ENCODE peak calls at places on chromosomes 12 and 14, in six cellular contexts. One of them, this sample, is unnamed.

GRCh38 chr14:31572955-31573354 is 11.8 kb downstream of the NUBPL start:
- DNase-seq in stimulated activated CD4-positive, alpha-beta T cell treated with anti-CD3 and anti-CD28 coated beads, TNF-alpha, amount 100 ng/mL, for 4 hours: no peak
- DNase-seq in adipocyte: no peak
- DNase-seq in ELR: peak
- DNase-seq in GM12891: no peak
- DNase-seq in renal cortical epithelial cell: no peak
- DNase-seq in this sample: no peak

GRCh38 chr14:81303258-81303935 is 82.6 kb upstream of the GTF2A1 start:
- DNase-seq in stimulated activated CD4-positive, alpha-beta T cell treated with anti-CD3 and anti-CD28 coated beads, TNF-alpha, amount 100 ng/mL, for 4 hours: no peak
- DNase-seq in adipocyte: no peak
- DNase-seq in ELR: no peak
- DNase-seq in GM12891: no peak
- DNase-seq in renal cortical epithelial cell: peak
- DNase-seq in this sample: no peak

GRCh38 chr14:60777856-60778578 is 43.5 kb downstream of the MNAT1 start:
- DNase-seq in stimulated activated CD4-positive, alpha-beta T cell treated with anti-CD3 and anti-CD28 coated beads, TNF-alpha, amount 100 ng/mL, for 4 hours: no peak
- DNase-seq in adipocyte: peak
- DNase-seq in ELR: peak
- DNase-seq in GM12891: no peak
- DNase-seq in renal cortical epithelial cell: peak
- DNase-seq in this sample: no peak

GRCh38 chr14:85532981-85533820 is 3.3 kb downstream of the FLRT2 start:
- DNase-seq in stimulated activated CD4-positive, alpha-beta T cell treated with anti-CD3 and anti-CD28 coated beads, TNF-alpha, amount 100 ng/mL, for 4 hours: no peak
- DNase-seq in adipocyte: peak
- DNase-seq in ELR: peak
- DNase-seq in GM12891: no peak
- DNase-seq in renal cortical epithelial cell: no peak
- DNase-seq in this sample: peak

GRCh38 chr14:97217094-97217885 is 420.1 kb downstream of the VRK1 start:
- DNase-seq in stimulated activated CD4-positive, alpha-beta T cell treated with anti-CD3 and anti-CD28 coated beads, TNF-alpha, amount 100 ng/mL, for 4 hours: no peak
- DNase-seq in adipocyte: no peak
- DNase-seq in ELR: no peak
- DNase-seq in GM12891: no peak
- DNase-seq in renal cortical epithelial cell: no peak
- DNase-seq in this sample: no peak

GRCh38 chr12:50201987-50202521 is 34.9 kb upstream of the CERS5 start:
- DNase-seq in stimulated activated CD4-positive, alpha-beta T cell treated with anti-CD3 and anti-CD28 coated beads, TNF-alpha, amount 100 ng/mL, for 4 hours: no peak
- DNase-seq in adipocyte: peak
- DNase-seq in ELR: peak
- DNase-seq in GM12891: no peak
- DNase-seq in renal cortical epithelial cell: peak
- DNase-seq in this sample: no peak

GRCh38 chr12:77609016-77609415 is 221.7 kb upstream of the NAV3 start:
- DNase-seq in stimulated activated CD4-positive, alpha-beta T cell treated with anti-CD3 and anti-CD28 coated beads, TNF-alpha, amount 100 ng/mL, for 4 hours: no peak
- DNase-seq in adipocyte: peak
- DNase-seq in ELR: no peak
- DNase-seq in GM12891: no peak
- DNase-seq in renal cortical epithelial cell: no peak
- DNase-seq in this sample: no peak

GRCh38 chr14:32939254-32940065 is 781 bp downstream of the NPAS3 start:
- DNase-seq in stimulated activated CD4-positive, alpha-beta T cell treated with anti-CD3 and anti-CD28 coated beads, TNF-alpha, amount 100 ng/mL, for 4 hours: no peak
- DNase-seq in adipocyte: peak
- DNase-seq in ELR: peak
- DNase-seq in GM12891: no peak
- DNase-seq in renal cortical epithelial cell: peak
- DNase-seq in this sample: peak

GRCh38 chr12:67141405-67142018 is 127.6 kb upstream of the CAND1 start:
- DNase-seq in stimulated activated CD4-positive, alpha-beta T cell treated with anti-CD3 and anti-CD28 coated beads, TNF-alpha, amount 100 ng/mL, for 4 hours: no peak
- DNase-seq in adipocyte: no peak
- DNase-seq in ELR: no peak
- DNase-seq in GM12891: no peak
- DNase-seq in renal cortical epithelial cell: no peak
- DNase-seq in this sample: no peak

GRCh38 chr12:19026637-19027508 is 102.7 kb upstream of the PLEKHA5 start:
- DNase-seq in stimulated activated CD4-positive, alpha-beta T cell treated with anti-CD3 and anti-CD28 coated beads, TNF-alpha, amount 100 ng/mL, for 4 hours: no peak
- DNase-seq in adipocyte: no peak
- DNase-seq in ELR: no peak
- DNase-seq in GM12891: no peak
- DNase-seq in renal cortical epithelial cell: no peak
- DNase-seq in this sample: no peak

GRCh38 chr12:108117163-108117849 is 11.8 kb upstream of the WSCD2 start:
- DNase-seq in stimulated activated CD4-positive, alpha-beta T cell treated with anti-CD3 and anti-CD28 coated beads, TNF-alpha, amount 100 ng/mL, for 4 hours: no peak
- DNase-seq in adipocyte: no peak
- DNase-seq in ELR: no peak
- DNase-seq in GM12891: no peak
- DNase-seq in renal cortical epithelial cell: no peak
- DNase-seq in this sample: no peak

GRCh38 chr12:56521590-56522371 is at the start of gene RBMS2:
- DNase-seq in stimulated activated CD4-positive, alpha-beta T cell treated with anti-CD3 and anti-CD28 coated beads, TNF-alpha, amount 100 ng/mL, for 4 hours: no peak
- DNase-seq in adipocyte: peak
- DNase-seq in ELR: peak
- DNase-seq in GM12891: peak
- DNase-seq in renal cortical epithelial cell: peak
- DNase-seq in this sample: peak

GRCh38 chr12:58745348-58746125 is 174.8 kb downstream of the LRIG3 start:
- DNase-seq in stimulated activated CD4-positive, alpha-beta T cell treated with anti-CD3 and anti-CD28 coated beads, TNF-alpha, amount 100 ng/mL, for 4 hours: no peak
- DNase-seq in adipocyte: no peak
- DNase-seq in ELR: no peak
- DNase-seq in GM12891: no peak
- DNase-seq in renal cortical epithelial cell: no peak
- DNase-seq in this sample: no peak

GRCh38 chr12:123485756-123486155 is 27.8 kb downstream of the SNRNP35 start:
- DNase-seq in stimulated activated CD4-positive, alpha-beta T cell treated with anti-CD3 and anti-CD28 coated beads, TNF-alpha, amount 100 ng/mL, for 4 hours: no peak
- DNase-seq in adipocyte: no peak
- DNase-seq in ELR: no peak
- DNase-seq in GM12891: no peak
- DNase-seq in renal cortical epithelial cell: no peak
- DNase-seq in this sample: no peak

GRCh38 chr14:60051690-60052324 is 39.9 kb upstream of the PCNX4 start:
- DNase-seq in stimulated activated CD4-positive, alpha-beta T cell treated with anti-CD3 and anti-CD28 coated beads, TNF-alpha, amount 100 ng/mL, for 4 hours: no peak
- DNase-seq in adipocyte: peak
- DNase-seq in ELR: no peak
- DNase-seq in GM12891: no peak
- DNase-seq in renal cortical epithelial cell: no peak
- DNase-seq in this sample: no peak

GRCh38 chr14:52307870-52308269 is 6.2 kb upstream of the PTGER2 start:
- DNase-seq in stimulated activated CD4-positive, alpha-beta T cell treated with anti-CD3 and anti-CD28 coated beads, TNF-alpha, amount 100 ng/mL, for 4 hours: no peak
- DNase-seq in adipocyte: no peak
- DNase-seq in ELR: no peak
- DNase-seq in GM12891: no peak
- DNase-seq in renal cortical epithelial cell: no peak
- DNase-seq in this sample: no peak

GRCh38 chr12:62924084-62924483 is 10.9 kb downstream of the PPM1H start:
- DNase-seq in stimulated activated CD4-positive, alpha-beta T cell treated with anti-CD3 and anti-CD28 coated beads, TNF-alpha, amount 100 ng/mL, for 4 hours: no peak
- DNase-seq in adipocyte: no peak
- DNase-seq in ELR: no peak
- DNase-seq in GM12891: no peak
- DNase-seq in renal cortical epithelial cell: no peak
- DNase-seq in this sample: no peak

GRCh38 chr14:90024910-90025309 is 36.9 kb upstream of the KCNK13 start:
- DNase-seq in stimulated activated CD4-positive, alpha-beta T cell treated with anti-CD3 and anti-CD28 coated beads, TNF-alpha, amount 100 ng/mL, for 4 hours: no peak
- DNase-seq in adipocyte: no peak
- DNase-seq in ELR: no peak
- DNase-seq in GM12891: no peak
- DNase-seq in renal cortical epithelial cell: no peak
- DNase-seq in this sample: no peak

GRCh38 chr14:56331815-56332214 is 213.6 kb downstream of the PELI2 start:
- DNase-seq in stimulated activated CD4-positive, alpha-beta T cell treated with anti-CD3 and anti-CD28 coated beads, TNF-alpha, amount 100 ng/mL, for 4 hours: no peak
- DNase-seq in adipocyte: no peak
- DNase-seq in ELR: no peak
- DNase-seq in GM12891: no peak
- DNase-seq in renal cortical epithelial cell: no peak
- DNase-seq in this sample: no peak

GRCh38 chr14:60753264-60754126 is 18.9 kb downstream of the MNAT1 start:
- DNase-seq in stimulated activated CD4-positive, alpha-beta T cell treated with anti-CD3 and anti-CD28 coated beads, TNF-alpha, amount 100 ng/mL, for 4 hours: no peak
- DNase-seq in adipocyte: no peak
- DNase-seq in ELR: no peak
- DNase-seq in GM12891: peak
- DNase-seq in renal cortical epithelial cell: peak
- DNase-seq in this sample: no peak

GRCh38 chr12:16609140-16609539 is 3.2 kb upstream of the LMO3 start:
- DNase-seq in stimulated activated CD4-positive, alpha-beta T cell treated with anti-CD3 and anti-CD28 coated beads, TNF-alpha, amount 100 ng/mL, for 4 hours: no peak
- DNase-seq in adipocyte: no peak
- DNase-seq in ELR: peak
- DNase-seq in GM12891: no peak
- DNase-seq in renal cortical epithelial cell: no peak
- DNase-seq in this sample: no peak

GRCh38 chr12:64691793-64692583 is 67.2 kb downstream of the GNS start:
- DNase-seq in stimulated activated CD4-positive, alpha-beta T cell treated with anti-CD3 and anti-CD28 coated beads, TNF-alpha, amount 100 ng/mL, for 4 hours: no peak
- DNase-seq in adipocyte: peak
- DNase-seq in ELR: no peak
- DNase-seq in GM12891: no peak
- DNase-seq in renal cortical epithelial cell: no peak
- DNase-seq in this sample: no peak

GRCh38 chr14:28101992-28102391 is 664.6 kb upstream of the FOXG1 start:
- DNase-seq in stimulated activated CD4-positive, alpha-beta T cell treated with anti-CD3 and anti-CD28 coated beads, TNF-alpha, amount 100 ng/mL, for 4 hours: no peak
- DNase-seq in adipocyte: no peak
- DNase-seq in ELR: no peak
- DNase-seq in GM12891: no peak
- DNase-seq in renal cortical epithelial cell: no peak
- DNase-seq in this sample: no peak

GRCh38 chr12:124898200-124898950 is 16.1 kb downstream of the UBC start:
- DNase-seq in stimulated activated CD4-positive, alpha-beta T cell treated with anti-CD3 and anti-CD28 coated beads, TNF-alpha, amount 100 ng/mL, for 4 hours: no peak
- DNase-seq in adipocyte: no peak
- DNase-seq in ELR: peak
- DNase-seq in GM12891: no peak
- DNase-seq in renal cortical epithelial cell: no peak
- DNase-seq in this sample: no peak

GRCh38 chr12:122031342-122032216 is 9.9 kb downstream of the BCL7A start:
- DNase-seq in stimulated activated CD4-positive, alpha-beta T cell treated with anti-CD3 and anti-CD28 coated beads, TNF-alpha, amount 100 ng/mL, for 4 hours: peak
- DNase-seq in adipocyte: peak
- DNase-seq in ELR: peak
- DNase-seq in GM12891: no peak
- DNase-seq in renal cortical epithelial cell: no peak
- DNase-seq in this sample: no peak

GRCh38 chr12:132593938-132594358 is 16.4 kb downstream of the LRCOL1 start:
- DNase-seq in stimulated activated CD4-positive, alpha-beta T cell treated with anti-CD3 and anti-CD28 coated beads, TNF-alpha, amount 100 ng/mL, for 4 hours: no peak
- DNase-seq in adipocyte: peak
- DNase-seq in ELR: peak
- DNase-seq in GM12891: no peak
- DNase-seq in renal cortical epithelial cell: peak
- DNase-seq in this sample: peak

GRCh38 chr12:107634530-107634929 is 51.1 kb upstream of the PWP1 start:
- DNase-seq in stimulated activated CD4-positive, alpha-beta T cell treated with anti-CD3 and anti-CD28 coated beads, TNF-alpha, amount 100 ng/mL, for 4 hours: no peak
- DNase-seq in adipocyte: no peak
- DNase-seq in ELR: peak
- DNase-seq in GM12891: no peak
- DNase-seq in renal cortical epithelial cell: peak
- DNase-seq in this sample: no peak

GRCh38 chr14:103932791-103933490 is 4.7 kb downstream of the TDRD9 start:
- DNase-seq in stimulated activated CD4-positive, alpha-beta T cell treated with anti-CD3 and anti-CD28 coated beads, TNF-alpha, amount 100 ng/mL, for 4 hours: no peak
- DNase-seq in adipocyte: no peak
- DNase-seq in ELR: no peak
- DNase-seq in GM12891: no peak
- DNase-seq in renal cortical epithelial cell: peak
- DNase-seq in this sample: no peak

GRCh38 chr14:67680941-67681340 is 6.5 kb upstream of the VTI1B start:
- DNase-seq in stimulated activated CD4-positive, alpha-beta T cell treated with anti-CD3 and anti-CD28 coated beads, TNF-alpha, amount 100 ng/mL, for 4 hours: no peak
- DNase-seq in adipocyte: no peak
- DNase-seq in ELR: peak
- DNase-seq in GM12891: no peak
- DNase-seq in renal cortical epithelial cell: no peak
- DNase-seq in this sample: no peak

GRCh38 chr12:113065126-113066007 is 8.8 kb downstream of the DTX1 start:
- DNase-seq in stimulated activated CD4-positive, alpha-beta T cell treated with anti-CD3 and anti-CD28 coated beads, TNF-alpha, amount 100 ng/mL, for 4 hours: no peak
- DNase-seq in adipocyte: peak
- DNase-seq in ELR: peak
- DNase-seq in GM12891: peak
- DNase-seq in renal cortical epithelial cell: no peak
- DNase-seq in this sample: no peak

GRCh38 chr12:111444314-111444705 is 38.6 kb downstream of the SH2B3 start:
- DNase-seq in stimulated activated CD4-positive, alpha-beta T cell treated with anti-CD3 and anti-CD28 coated beads, TNF-alpha, amount 100 ng/mL, for 4 hours: no peak
- DNase-seq in adipocyte: no peak
- DNase-seq in ELR: peak
- DNase-seq in GM12891: no peak
- DNase-seq in renal cortical epithelial cell: peak
- DNase-seq in this sample: no peak

GRCh38 chr14:101503431-101504095 is 57.7 kb upstream of the DIO3 start:
- DNase-seq in stimulated activated CD4-positive, alpha-beta T cell treated with anti-CD3 and anti-CD28 coated beads, TNF-alpha, amount 100 ng/mL, for 4 hours: no peak
- DNase-seq in adipocyte: no peak
- DNase-seq in ELR: no peak
- DNase-seq in GM12891: no peak
- DNase-seq in renal cortical epithelial cell: no peak
- DNase-seq in this sample: no peak

GRCh38 chr14:101876539-101876938 is 87.8 kb upstream of the DYNC1H1 start:
- DNase-seq in stimulated activated CD4-positive, alpha-beta T cell treated with anti-CD3 and anti-CD28 coated beads, TNF-alpha, amount 100 ng/mL, for 4 hours: peak
- DNase-seq in adipocyte: no peak
- DNase-seq in ELR: peak
- DNase-seq in GM12891: peak
- DNase-seq in renal cortical epithelial cell: no peak
- DNase-seq in this sample: peak

GRCh38 chr14:25833341-25834121 is 764.3 kb downstream of the NOVA1 start:
- DNase-seq in stimulated activated CD4-positive, alpha-beta T cell treated with anti-CD3 and anti-CD28 coated beads, TNF-alpha, amount 100 ng/mL, for 4 hours: no peak
- DNase-seq in adipocyte: no peak
- DNase-seq in ELR: no peak
- DNase-seq in GM12891: no peak
- DNase-seq in renal cortical epithelial cell: peak
- DNase-seq in this sample: peak